ENCODE peak calls at places on chromosomes 12 and 14, in ten cellular contexts. G, H, W, B, S, U, Y, P, R and F are unnamed samples.
A peak's percentile ranks its signal among the peaks of the same experiment; 100 is the strongest.

GRCh38 chr14:76514599-76514998 is 138.7 kb downstream of the ESRRB start:
- DNase-seq in G (peak; percentile 8), H (no peak), W (no peak), B (no peak), S (no peak), U (no peak), Y (no peak), P (no peak), R (no peak), F (peak; percentile 3)

GRCh38 chr12:113019045-113019444 is 37.5 kb upstream of the DTX1 start:
- DNase-seq in G (no peak), H (no peak), W (no peak), B (no peak), S (no peak), U (no peak), Y (no peak), P (no peak), R (peak; percentile 18), F (peak; percentile 38)

GRCh38 chr14:102314242-102315011 is 5.1 kb upstream of the ZNF839 start:
- DNase-seq in G (peak; percentile 77), H (peak; percentile 83), W (peak; percentile 88), B (peak; percentile 72), S (peak; percentile 84), U (peak; percentile 79), Y (peak; percentile 81), P (peak; percentile 88), R (peak; percentile 83), F (peak; percentile 90)

GRCh38 chr12:64612843-64613242 is 2.5 kb downstream of the RASSF3 start:
- DNase-seq in G (no peak), H (no peak), W (no peak), B (no peak), S (no peak), U (no peak), Y (no peak), P (no peak), R (peak; percentile 5), F (no peak)

GRCh38 chr12:88181881-88182280 is 39.8 kb downstream of the TMTC3 start:
- DNase-seq in G (no peak), H (no peak), W (no peak), B (no peak), S (no peak), U (no peak), Y (no peak), P (no peak), R (no peak), F (no peak)

GRCh38 chr14:69711471-69712216 is 55.3 kb upstream of the SRSF5 start:
- DNase-seq in G (no peak), H (no peak), W (no peak), B (no peak), S (peak; percentile 46), U (no peak), Y (no peak), P (no peak), R (peak; percentile 19), F (no peak)

GRCh38 chr14:73203527-73203926 is 33.8 kb upstream of the PAPLN start:
- DNase-seq in G (no peak), H (no peak), W (no peak), B (no peak), S (no peak), U (no peak), Y (no peak), P (no peak), R (no peak), F (no peak)

GRCh38 chr12:48815281-48816110 is 2.8 kb upstream of the CACNB3 start:
- DNase-seq in G (peak; percentile 78), H (peak; percentile 33), W (peak; percentile 31), B (no peak), S (peak; percentile 25), U (peak; percentile 6), Y (no peak), P (peak; percentile 89), R (peak; percentile 77), F (peak; percentile 85)

GRCh38 chr14:91754819-91755218 is 22.9 kb upstream of the CATSPERB start:
- DNase-seq in G (peak; percentile 30), H (no peak), W (no peak), B (no peak), S (no peak), U (no peak), Y (no peak), P (no peak), R (no peak), F (no peak)

GRCh38 chr12:123029550-123029949 is 49.1 kb downstream of the ARL6IP4 start:
- DNase-seq in G (no peak), H (no peak), W (no peak), B (no peak), S (no peak), U (no peak), Y (no peak), P (no peak), R (no peak), F (no peak)

GRCh38 chr12:47270782-47271664 is 191.3 kb upstream of the AMIGO2 start:
- DNase-seq in G (no peak), H (peak; percentile 23), W (no peak), B (no peak), S (no peak), U (peak; percentile 15), Y (no peak), P (no peak), R (peak; percentile 91), F (peak; percentile 91)

GRCh38 chr12:50326636-50327284 is 43.4 kb upstream of the LIMA1 start:
- DNase-seq in G (peak; percentile 23), H (no peak), W (no peak), B (no peak), S (no peak), U (no peak), Y (no peak), P (no peak), R (peak; percentile 55), F (peak; percentile 80)

GRCh38 chr12:104953323-104953722 is 4.8 kb downstream of the SLC41A2 start:
- DNase-seq in G (no peak), H (no peak), W (no peak), B (no peak), S (no peak), U (no peak), Y (no peak), P (no peak), R (no peak), F (no peak)

GRCh38 chr14:72679106-72679505 is 214.8 kb downstream of the DPF3 start:
- DNase-seq in G (no peak), H (no peak), W (no peak), B (no peak), S (no peak), U (no peak), Y (no peak), P (peak; percentile 7), R (peak; percentile 42), F (peak; percentile 65)

GRCh38 chr14:24920265-24921080 is 129.5 kb downstream of the STXBP6 start:
- DNase-seq in G (no peak), H (no peak), W (no peak), B (no peak), S (no peak), U (no peak), Y (no peak), P (no peak), R (no peak), F (no peak)

GRCh38 chr12:52771088-52771487 is 6.1 kb downstream of the KRT76 start:
- DNase-seq in G (no peak), H (no peak), W (no peak), B (no peak), S (no peak), U (no peak), Y (no peak), P (no peak), R (no peak), F (no peak)

GRCh38 chr14:50018236-50019210 is 97.8 kb downstream of the VCPKMT start:
- DNase-seq in G (no peak), H (no peak), W (no peak), B (no peak), S (no peak), U (no peak), Y (no peak), P (no peak), R (peak; percentile 43), F (peak; percentile 52)

GRCh38 chr14:41901089-41901488 is 294.4 kb downstream of the LRFN5 start:
- DNase-seq in G (no peak), H (no peak), W (no peak), B (no peak), S (no peak), U (no peak), Y (no peak), P (no peak), R (no peak), F (no peak)